ENCODE peak calls at places on chromosomes 6 and 20, in four cellular contexts. One of them, this sample, is unnamed.

GRCh38 chr20:19793716-19794115 is 35.7 kb downstream of the RIN2 start:
- DNase-seq in C1 segment of cervical spinal cord: no peak
- DNase-seq in iPS-NIHi11: no peak
- DNase-seq in mammary epithelial cell: no peak
- DNase-seq in this sample: no peak

GRCh38 chr20:14344746-14345145 is 7.3 kb upstream of the FLRT3 start:
- DNase-seq in mammary epithelial cell: no peak
- DNase-seq in iPS-NIHi11: no peak
- DNase-seq in C1 segment of cervical spinal cord: no peak
- DNase-seq in this sample: no peak

GRCh38 chr6:117483004-117483644 is 650 bp downstream of the DCBLD1 start:
- DNase-seq in C1 segment of cervical spinal cord: peak; percentile 36
- DNase-seq in iPS-NIHi11: peak; percentile 67
- DNase-seq in mammary epithelial cell: peak; percentile 57
- DNase-seq in this sample: peak; percentile 28

GRCh38 chr6:145878591-145879295 is 64.1 kb upstream of the FBXO30 start:
- DNase-seq in mammary epithelial cell: no peak
- DNase-seq in iPS-NIHi11: no peak
- DNase-seq in C1 segment of cervical spinal cord: no peak
- DNase-seq in this sample: no peak

GRCh38 chr6:7146079-7146828 is 38.5 kb downstream of the RREB1 start:
- DNase-seq in iPS-NIHi11: no peak
- DNase-seq in mammary epithelial cell: peak; percentile 56
- DNase-seq in C1 segment of cervical spinal cord: no peak
- DNase-seq in this sample: no peak

GRCh38 chr6:105793132-105793531 is 293.0 kb upstream of the PRDM1 start:
- DNase-seq in mammary epithelial cell: no peak
- DNase-seq in C1 segment of cervical spinal cord: no peak
- DNase-seq in iPS-NIHi11: no peak
- DNase-seq in this sample: no peak

GRCh38 chr20:13226367-13226766 is 5.3 kb downstream of the ISM1 start:
- DNase-seq in iPS-NIHi11: no peak
- DNase-seq in C1 segment of cervical spinal cord: no peak
- DNase-seq in mammary epithelial cell: no peak
- DNase-seq in this sample: no peak

GRCh38 chr20:844473-845225 is 11.1 kb downstream of the FAM110A start:
- DNase-seq in mammary epithelial cell: peak; percentile 91
- DNase-seq in C1 segment of cervical spinal cord: peak; percentile 55
- DNase-seq in iPS-NIHi11: peak; percentile 97
- DNase-seq in this sample: peak; percentile 68

GRCh38 chr6:107917468-107918375 is 40.3 kb downstream of the SEC63 start:
- DNase-seq in iPS-NIHi11: no peak
- DNase-seq in C1 segment of cervical spinal cord: no peak
- DNase-seq in mammary epithelial cell: no peak
- DNase-seq in this sample: no peak